ENCODE peak calls at places on chromosomes 5 and 9, in ten cellular contexts. H is hippocampal formation; T is activated naive CD8-positive, alpha-beta T cell treated with anti-CD3 and anti-CD28 coated beads, Interleukin-2, amount 50 U/mL, for 24 hours; R is mesendoderm; W is stimulated activated naive B cell treated with anti-CD40 and anti-IgM and Interleukin-4, amounts not matched to agents 10 μg/mL and 1 μg/mL and 100 μg/mL, for 72 hours; C is mesenchymal stem cell; I is stimulated activated CD4-positive, alpha-beta T cell treated with anti-CD3 and anti-CD28 coated beads, Interleukin-2, amount 100 ng/mL, for 48 hours; P is tibial nerve; X is Daoy; M is AG09309. J is an unnamed sample.

GRCh38 chr9:126790561-126790960 is 14.3 kb upstream of the ZBTB43 start:
- DNase-seq in X (no peak), I (no peak), H (no peak), P (no peak), M (no peak), R (no peak), T (no peak), C (no peak), W (no peak), J (no peak)

GRCh38 chr9:124613849-124614248 is 106.7 kb upstream of the NR5A1 start:
- DNase-seq in I (no peak), T (no peak), C (no peak), P (no peak), H (no peak), R (no peak), W (no peak), M (no peak), X (no peak), J (no peak)

GRCh38 chr9:27622688-27623340 is 49.5 kb upstream of the C9orf72 start:
- DNase-seq in H (no peak), W (no peak), M (no peak), C (no peak), R (no peak), T (no peak), X (no peak), P (no peak), I (no peak), J (no peak)

GRCh38 chr9:131633491-131634031 is 88.2 kb downstream of the PRRT1B start:
- DNase-seq in T (no peak), M (no peak), H (no peak), I (no peak), R (no peak), C (no peak), W (no peak), P (no peak), X (peak), J (no peak)

GRCh38 chr9:127931092-127931881 is 710 bp upstream of the PIP5KL1 start:
- DNase-seq in H (no peak), M (no peak), C (peak), R (peak), T (no peak), I (no peak), P (no peak), X (peak), W (no peak), J (no peak)

GRCh38 chr5:109655841-109656240 is 33.9 kb upstream of the MAN2A1 start:
- DNase-seq in M (no peak), X (peak), T (no peak), I (no peak), C (no peak), H (no peak), W (no peak), R (no peak), P (no peak), J (no peak)

GRCh38 chr5:80860934-80861613 is 99.1 kb upstream of the RASGRF2 start:
- DNase-seq in W (no peak), I (no peak), X (no peak), M (peak), T (no peak), R (peak), C (peak), H (no peak), P (no peak), J (no peak)

GRCh38 chr5:127839496-127840197 is 136.5 kb downstream of the CCDC192 start:
- DNase-seq in T (no peak), I (no peak), R (no peak), X (no peak), P (no peak), C (peak), M (no peak), W (no peak), H (no peak), J (no peak)

GRCh38 chr9:22119537-22120167 is 110.5 kb upstream of the CDKN2B start:
- DNase-seq in C (no peak), H (no peak), M (no peak), R (peak), I (no peak), P (no peak), T (no peak), W (no peak), X (no peak), J (no peak)

GRCh38 chr5:1140188-1140817 is 28.4 kb upstream of the SLC12A7 start:
- DNase-seq in T (peak), R (peak), W (peak), M (no peak), X (peak), I (peak), H (no peak), P (peak), C (peak), J (peak)

J was measured in endothelial cell.